ENCODE peak calls at places on chromosomes 7 and 10, in four cellular contexts. A is left ventricle myocardium inferior; J is mammary epithelial cell; L is CD8-positive, alpha-beta T cell. T is an unnamed sample.
A peak's percentile ranks its signal among the peaks of the same experiment; 100 is the strongest.

GRCh38 chr7:106138776-106139175 is 26.7 kb upstream of the SYPL1 start:
- DNase-seq in A (no peak), J (no peak), L (no peak), T (no peak)

GRCh38 chr7:42611961-42612360 is 299.9 kb downstream of the C7orf25 start:
- DNase-seq in A (no peak), J (no peak), L (no peak), T (no peak)

GRCh38 chr7:43232376-43232775 is 119.9 kb downstream of the HECW1 start:
- DNase-seq in A (no peak), J (no peak), L (no peak), T (no peak)

GRCh38 chr7:100173806-100174495 is 3.2 kb downstream of the GPC2 start:
- DNase-seq in A (no peak), J (no peak), L (no peak), T (no peak)

GRCh38 chr7:132286836-132287235 is 289.4 kb downstream of the PLXNA4 start:
- DNase-seq in A (no peak), J (no peak), L (no peak), T (no peak)

GRCh38 chr10:100755821-100756220 is 10.4 kb downstream of the PAX2 start:
- DNase-seq in A (no peak), J (no peak), L (no peak), T (no peak)

GRCh38 chr10:115829501-115830215 is 443.3 kb downstream of the GFRA1 start:
- DNase-seq in A (no peak), J (peak; percentile 6), L (no peak), T (no peak)

GRCh38 chr7:114048386-114049235 is 129.8 kb upstream of the PPP1R3A start:
- DNase-seq in A (no peak), J (no peak), L (no peak), T (no peak)

GRCh38 chr10:114526112-114526496 is 121.8 kb upstream of the AFAP1L2 start:
- DNase-seq in A (no peak), J (no peak), L (peak; percentile 41), T (no peak)

GRCh38 chr7:55569797-55570196 is 2.5 kb downstream of the VOPP1 start:
- DNase-seq in A (no peak), J (no peak), L (no peak), T (no peak)

GRCh38 chr7:31814187-31814586 is 127.2 kb downstream of the PPP1R17 start:
- DNase-seq in A (no peak), J (no peak), L (no peak), T (no peak)

GRCh38 chr10:14674376-14675050 is 100.2 kb downstream of the FAM107B start:
- DNase-seq in A (no peak), J (no peak), L (no peak), T (no peak)

GRCh38 chr10:89419548-89419947 is 5.2 kb downstream of the IFIT5 start:
- DNase-seq in A (no peak), J (no peak), L (peak; percentile 10), T (no peak)

DNA sequence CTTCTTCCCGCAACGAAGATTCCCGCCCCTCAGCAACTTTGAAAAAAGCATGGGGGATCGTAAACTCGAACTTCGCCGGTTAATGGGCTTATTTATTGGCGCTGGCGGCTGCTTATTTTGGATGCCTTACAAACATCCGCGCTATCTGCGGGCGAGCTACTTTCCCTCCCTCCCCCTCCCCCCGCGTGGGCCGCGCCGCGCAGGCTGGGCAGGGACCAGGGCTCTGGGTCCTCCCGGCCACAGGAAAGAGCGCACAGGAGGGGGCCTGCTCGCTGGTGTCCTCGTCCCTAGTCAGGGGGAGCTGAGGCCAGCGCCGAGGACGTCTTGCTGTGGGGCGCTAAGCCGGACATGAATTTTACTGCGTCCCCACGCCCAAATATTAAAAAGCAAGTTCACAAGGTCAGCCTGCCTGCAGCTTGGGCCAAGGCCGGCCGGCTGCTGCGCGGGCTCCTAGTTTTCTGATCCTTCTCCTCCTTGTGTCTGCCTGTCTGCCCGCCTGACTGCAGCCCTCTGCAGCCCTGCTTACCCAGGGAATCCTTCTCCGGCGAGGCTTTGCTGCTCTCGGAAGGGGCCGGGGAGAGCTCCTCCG is 1.2 kb downstream of the HOXA10 start:
- DNase-seq in A (peak; percentile 13), J (no peak), L (no peak), T (no peak)
- H3K27me3 ChIP-seq in A (peaks cover 100% of the 10 kb centered on the region), J (peaks cover 10% of the 10 kb centered on the region), L (peaks cover 59% of the 10 kb centered on the region), T (peaks cover 85% of the 10 kb centered on the region)

DNA sequence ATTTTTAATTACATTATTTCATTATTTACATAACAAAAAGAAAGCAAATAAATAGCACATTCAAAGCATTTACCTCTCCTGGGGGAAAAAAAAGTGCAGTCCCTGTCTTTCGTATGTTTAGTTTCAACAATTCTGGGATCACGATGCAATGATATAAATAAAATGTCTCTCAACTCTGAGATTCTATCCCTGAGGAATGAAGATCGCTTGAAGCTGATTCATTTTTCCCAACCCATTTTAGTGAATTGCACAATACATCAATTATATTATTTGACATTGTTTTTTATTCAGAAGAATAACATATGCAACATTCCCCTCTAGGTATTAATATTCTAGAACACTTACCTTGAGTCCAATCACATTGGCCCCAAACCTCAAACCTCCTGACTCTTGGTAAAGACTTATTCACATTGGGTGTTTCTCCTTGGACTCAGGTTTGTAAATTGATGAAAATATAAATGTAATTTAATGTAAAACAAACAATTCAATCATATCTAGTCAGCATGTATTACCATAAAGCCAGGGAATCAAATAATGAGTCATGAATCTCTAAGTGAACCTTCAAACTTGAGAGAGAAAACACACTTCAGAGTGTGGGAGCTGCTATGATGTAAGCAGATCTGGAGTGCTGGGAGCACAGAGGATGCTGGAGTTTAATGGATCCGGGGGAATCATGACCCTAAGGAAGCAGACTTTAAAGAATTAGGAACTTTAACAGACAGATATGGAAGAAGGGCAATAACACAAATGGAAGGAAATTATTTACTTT is 5.3 kb upstream of the SCIN start:
- DNase-seq in A (no peak), J (no peak), L (no peak), T (no peak)
- H3K4me1 ChIP-seq in A (peaks cover 4% of the 10 kb centered on the region), J (peaks cover under 1% of the 10 kb centered on the region), L (no peaks in the 10 kb centered on the region), T (peaks cover 5% of the 10 kb centered on the region)

GRCh38 chr7:33107136-33108066 is 1.8 kb downstream of the RP9 start:
- DNase-seq in A (no peak), J (peak; percentile 54), L (peak; percentile 22), T (peak; percentile 29)
- H3K4me3 ChIP-seq in A (peak overlapping the region; percentile 77), J (peak overlapping the region; percentile 95), L (peak overlapping the region; percentile 56), T (peak overlapping the region; percentile 76)

GRCh38 chr10:29344073-29344820 is 55.4 kb downstream of the LYZL1 start:
- DNase-seq in A (no peak), J (peak; percentile 62), L (no peak), T (no peak)
- H3K27me3 ChIP-seq in A (no peaks in the 10 kb centered on the region), J (no peaks in the 10 kb centered on the region), L (no peaks in the 10 kb centered on the region), T (no peaks in the 10 kb centered on the region)

DNA sequence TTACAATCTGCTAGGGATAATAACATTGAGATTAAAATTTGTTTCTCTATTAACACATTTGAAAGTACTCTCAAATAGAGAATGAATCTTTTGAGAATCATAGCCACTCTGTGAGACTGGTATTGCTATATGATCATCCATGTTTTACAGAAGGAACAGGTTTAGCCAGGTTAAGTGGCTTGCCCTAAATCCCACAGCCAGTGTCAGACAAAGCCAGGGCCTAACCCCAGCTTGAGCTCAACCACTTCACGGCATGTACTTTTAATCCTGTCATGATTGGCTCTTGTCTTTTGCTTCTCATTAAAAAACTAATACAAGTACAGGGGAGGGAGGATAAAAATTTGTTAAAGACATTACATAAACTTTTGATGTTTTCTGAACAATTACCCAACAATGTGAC is 3.8 kb upstream of the ZNRF2 start:
- DNase-seq in A (no peak), J (no peak), L (no peak), T (no peak)
- H3K4me1 ChIP-seq in A (peaks cover 10% of the 10 kb centered on the region), J (peaks cover 4% of the 10 kb centered on the region), L (peaks cover 5% of the 10 kb centered on the region), T (no peaks in the 10 kb centered on the region)

GRCh38 chr10:67839957-67840356 is 2.0 kb upstream of the DNAJC12 start:
- DNase-seq in A (no peak), J (peak; percentile 31), L (no peak), T (no peak)

GRCh38 chr10:67834375-67834774 is 3.6 kb downstream of the DNAJC12 start:
- DNase-seq in A (no peak), J (no peak), L (no peak), T (no peak)

GRCh38 chr10:67836491-67836890 is 1.5 kb downstream of the DNAJC12 start:
- DNase-seq in A (no peak), J (no peak), L (no peak), T (no peak)

GRCh38 chr10:67837519-67838314 is at the start of gene DNAJC12:
- DNase-seq in A (no peak), J (no peak), L (no peak), T (no peak)

GRCh38 chr10:67836972-67837371 is 1.0 kb downstream of the DNAJC12 start:
- DNase-seq in A (no peak), J (no peak), L (no peak), T (no peak)
- H3K4me3 ChIP-seq in A (peak overlapping the region; percentile 65), J (no peak overlapping the region), L (no peak overlapping the region), T (no peak overlapping the region)

GRCh38 chr10:26215923-26216576 is 524 bp upstream of the GAD2 start:
- DNase-seq in A (no peak), J (no peak), L (no peak), T (no peak)
- H3K27me3 ChIP-seq in A (peaks cover 99% of the 10 kb centered on the region), J (peaks cover 47% of the 10 kb centered on the region), L (peaks cover 48% of the 10 kb centered on the region), T (peaks cover 35% of the 10 kb centered on the region)

GRCh38 chr7:66233638-66234037 is 28.5 kb downstream of the TPST1 start:
- DNase-seq in A (no peak), J (no peak), L (no peak), T (no peak)

GRCh38 chr7:66224171-66224773 is 19.1 kb downstream of the TPST1 start:
- DNase-seq in A (no peak), J (peak; percentile 78), L (no peak), T (no peak)

DNA sequence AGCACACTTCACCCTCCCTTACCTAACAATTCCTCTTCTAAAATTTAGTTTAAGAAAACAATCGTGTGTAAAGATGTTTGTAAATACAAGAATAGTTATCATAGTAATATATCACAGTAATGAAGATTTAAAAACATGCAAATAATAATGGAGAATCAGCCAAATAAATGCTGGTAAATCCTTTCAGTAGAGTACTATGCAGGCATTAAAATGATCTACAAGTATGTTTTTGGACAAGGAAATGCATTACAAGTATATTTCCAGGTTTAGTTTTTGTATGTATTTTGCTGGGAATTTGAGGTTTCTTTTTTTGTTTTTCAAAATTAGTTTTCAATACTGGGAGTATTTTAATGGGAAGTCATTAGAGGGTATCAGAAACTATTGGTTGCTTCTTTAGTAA is 22.7 kb downstream of the TPST1 start:
- DNase-seq in A (no peak), J (no peak), L (no peak), T (no peak)
- H3K4me1 ChIP-seq in A (peaks cover 7% of the 10 kb centered on the region), J (peaks cover 10% of the 10 kb centered on the region), L (no peaks in the 10 kb centered on the region), T (no peaks in the 10 kb centered on the region)

T was measured in effector memory CD4-positive, alpha-beta T cell.